ENCODE peak calls at places on chromosome 19, in ten cellular contexts. B is dorsolateral prefrontal cortex; M is CD8-positive, alpha-beta T cell; W is lower leg skin; Z is endothelial cell; A is choroid plexus epithelial cell; S is AG04449; F is PC-3; K is tibial nerve; I is esophagus squamous epithelium. E is an unnamed sample.

GRCh38 chr19:35764432-35765315 is 6.7 kb downstream of the PROSER3 start:
- DNase-seq in B (no peak), M (no peak), W (no peak), Z (no peak), A (no peak), S (no peak), F (no peak), K (no peak), I (no peak), E (no peak)

GRCh38 chr19:35844482-35845214 is 7.7 kb downstream of the NPHS1 start:
- DNase-seq in B (no peak), M (no peak), W (no peak), Z (no peak), A (no peak), S (no peak), F (no peak), K (no peak), I (no peak), E (no peak)

GRCh38 chr19:1251233-1251502 is 2.8 kb downstream of the MIDN start:
- DNase-seq in B (no peak), M (no peak), W (no peak), Z (peak; percentile 63), A (peak; percentile 81), S (no peak), F (peak; percentile 51), K (peak; percentile 65), I (no peak), E (no peak)

GRCh38 chr19:40813182-40813581 is 14.2 kb downstream of the EGLN2 start:
- DNase-seq in B (no peak), M (no peak), W (no peak), Z (no peak), A (peak; percentile 27), S (no peak), F (no peak), K (no peak), I (no peak), E (no peak)

GRCh38 chr19:38063921-38064320 is 156.9 kb downstream of the SIPA1L3 start:
- DNase-seq in B (no peak), M (no peak), W (no peak), Z (no peak), A (no peak), S (no peak), F (no peak), K (no peak), I (no peak), E (no peak)

GRCh38 chr19:35122687-35123551 is 7.3 kb downstream of the FXYD3 start:
- DNase-seq in B (no peak), M (no peak), W (no peak), Z (no peak), A (no peak), S (no peak), F (no peak), K (no peak), I (no peak), E (no peak)

GRCh38 chr19:2477141-2477710 is 1.3 kb downstream of the GADD45B start:
- DNase-seq in B (no peak), M (no peak), W (no peak), Z (no peak), A (peak; percentile 49), S (no peak), F (peak; percentile 50), K (no peak), I (no peak), E (no peak)

GRCh38 chr19:47036233-47036651 is 12.2 kb downstream of the TMEM160 start:
- DNase-seq in B (no peak), M (no peak), W (no peak), Z (no peak), A (no peak), S (no peak), F (peak; percentile 25), K (no peak), I (no peak), E (no peak)

GRCh38 chr19:7897289-7897688 is 6.4 kb upstream of the MAP2K7 start:
- DNase-seq in B (no peak), M (no peak), W (no peak), Z (no peak), A (no peak), S (no peak), F (no peak), K (no peak), I (no peak), E (no peak)

GRCh38 chr19:36032251-36033104 is at the start of gene CLIP3:
- DNase-seq in B (peak; percentile 91), M (peak; percentile 31), W (no peak), Z (peak; percentile 73), A (peak; percentile 71), S (no peak), F (no peak), K (no peak), I (no peak), E (peak; percentile 32)

GRCh38 chr19:1181606-1182005 is 7.5 kb upstream of the SBNO2 start:
- DNase-seq in B (no peak), M (no peak), W (no peak), Z (no peak), A (no peak), S (no peak), F (peak; percentile 80), K (no peak), I (no peak), E (no peak)

GRCh38 chr19:14091086-14091884 is 734 bp upstream of the SAMD1 start:
- DNase-seq in B (peak; percentile 79), M (no peak), W (peak; percentile 55), Z (peak; percentile 61), A (peak; percentile 59), S (no peak), F (peak; percentile 64), K (peak; percentile 59), I (no peak), E (no peak)

GRCh38 chr19:50694815-50695145 is 24.8 kb downstream of the SHANK1 start:
- DNase-seq in B (no peak), M (no peak), W (no peak), Z (no peak), A (no peak), S (no peak), F (no peak), K (no peak), I (no peak), E (no peak)

GRCh38 chr19:44959691-44960090 is 4.5 kb downstream of the CLPTM1 start:
- DNase-seq in B (no peak), M (no peak), W (no peak), Z (no peak), A (no peak), S (no peak), F (no peak), K (no peak), I (no peak), E (no peak)

DNA sequence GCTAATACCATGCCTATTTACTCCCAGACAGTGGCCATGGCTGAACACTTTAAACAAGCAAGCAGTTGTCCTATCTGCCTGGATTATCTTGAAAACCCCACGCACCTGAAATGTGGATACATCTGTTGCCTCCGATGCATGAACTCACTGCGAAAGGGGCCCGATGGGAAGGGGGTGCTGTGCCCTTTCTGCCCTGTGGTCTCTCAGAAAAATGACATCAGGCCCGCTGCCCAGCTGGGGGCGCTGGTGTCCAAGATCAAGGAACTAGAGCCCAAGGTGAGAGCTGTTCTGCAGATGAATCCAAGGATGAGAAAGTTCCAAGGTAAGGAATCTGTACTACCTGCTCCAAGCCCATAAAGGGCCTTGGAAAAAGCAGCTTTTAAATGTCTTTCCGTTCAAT is 8.6 kb downstream of the RFPL4AL1 start:
- DNase-seq in B (no peak), M (no peak), W (no peak), Z (no peak), A (no peak), S (no peak), F (peak; percentile 30), K (no peak), I (no peak), E (no peak)
- TF ChIP-seq CTCF in B (no peak), M (no peak), W (no peak), Z (no peak), A (no peak), S (no peak), F (peak; percentile 66), K (no peak), I (no peak), E (no peak)

GRCh38 chr19:6018786-6019185 is 40.8 kb upstream of the RANBP3 start:
- DNase-seq in B (no peak), M (no peak), W (no peak), Z (peak; percentile 46), A (no peak), S (no peak), F (no peak), K (no peak), I (no peak), E (no peak)
- TF ChIP-seq CTCF in B (no peak), M (no peak), W (no peak), Z (peak; percentile 42), A (peak; percentile 52), S (peak; percentile 19), F (no peak), K (no peak), I (no peak), E (peak; percentile 19)

GRCh38 chr19:48158210-48158790 is 11.8 kb downstream of the LIG1 start:
- DNase-seq in B (no peak), M (no peak), W (no peak), Z (no peak), A (no peak), S (no peak), F (no peak), K (no peak), I (no peak), E (no peak)
- TF ChIP-seq CTCF in B (no peak), M (no peak), W (no peak), Z (no peak), A (no peak), S (no peak), F (peak; percentile 23), K (no peak), I (no peak), E (no peak)

GRCh38 chr19:29086646-29087045 is 126.3 kb downstream of the UQCRFS1 start:
- DNase-seq in B (no peak), M (no peak), W (no peak), Z (no peak), A (no peak), S (no peak), F (no peak), K (no peak), I (no peak), E (no peak)

GRCh38 chr19:29085630-29086029 is 127.3 kb downstream of the UQCRFS1 start:
- DNase-seq in B (no peak), M (no peak), W (no peak), Z (no peak), A (no peak), S (no peak), F (no peak), K (no peak), I (no peak), E (no peak)

GRCh38 chr19:29083863-29084262 is 129.1 kb downstream of the UQCRFS1 start:
- DNase-seq in B (no peak), M (no peak), W (no peak), Z (no peak), A (no peak), S (no peak), F (no peak), K (no peak), I (no peak), E (no peak)

GRCh38 chr19:29086182-29086581 is 126.8 kb downstream of the UQCRFS1 start:
- DNase-seq in B (no peak), M (no peak), W (no peak), Z (no peak), A (no peak), S (no peak), F (no peak), K (no peak), I (no peak), E (no peak)

DNA sequence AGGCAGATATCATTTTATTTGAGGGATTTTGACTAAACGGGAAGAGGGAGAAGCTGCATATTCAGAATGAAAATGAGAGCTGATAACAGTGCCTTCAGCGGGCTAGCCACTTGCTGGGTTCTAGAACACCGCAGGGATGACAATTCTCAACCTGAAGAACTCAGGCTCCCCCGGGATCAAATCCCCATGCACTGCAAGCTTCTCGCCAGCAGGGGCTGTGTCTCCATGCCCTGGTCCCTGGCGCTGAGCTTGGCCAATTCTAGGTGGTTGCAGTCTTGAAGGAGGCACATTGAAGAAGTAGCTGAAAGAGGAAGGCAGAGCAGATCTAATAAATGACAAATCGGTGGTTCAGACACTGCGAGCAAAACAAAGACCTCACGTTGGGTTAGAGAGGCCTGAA is 128.7 kb downstream of the UQCRFS1 start:
- DNase-seq in B (no peak), M (no peak), W (no peak), Z (peak; percentile 50), A (no peak), S (no peak), F (peak; percentile 1), K (no peak), I (no peak), E (no peak)
- TF ChIP-seq CTCF in B (no peak), M (no peak), W (no peak), Z (peak; percentile 61), A (no peak), S (peak; percentile 16), F (peak; percentile 33), K (no peak), I (no peak), E (peak; percentile 13)